ENCODE peak calls at places on chromosomes 1 and 21, in five cellular contexts. H, X, Y, V and E are unnamed samples.

GRCh38 chr21:25759573-25759972 is 24.8 kb downstream of the GABPA start:
- DNase-seq in V (no peak), Y (no peak), X (no peak), H (no peak), E (no peak)

GRCh38 chr1:204435886-204436271 is 24.3 kb upstream of the PPP1R15B start:
- DNase-seq in H (no peak), X (no peak), Y (no peak), V (no peak), E (no peak)

GRCh38 chr1:207938016-207938415 is 27.1 kb upstream of the CD34 start:
- DNase-seq in X (no peak), H (no peak), V (peak; percentile 13), Y (no peak), E (no peak)

GRCh38 chr1:244863491-244864252 is 671 bp downstream of the HNRNPU start:
- DNase-seq in V (no peak), H (no peak), Y (no peak), X (no peak), E (no peak)

GRCh38 chr1:89254658-89255287 is 17.9 kb downstream of the GBP5 start:
- DNase-seq in V (peak; percentile 92), Y (no peak), H (no peak), X (no peak), E (peak; percentile 27)

GRCh38 chr1:29630756-29631155 is 394.4 kb downstream of the PTPRU start:
- DNase-seq in V (no peak), Y (no peak), X (no peak), H (no peak), E (no peak)

GRCh38 chr1:156244126-156244525 is 2.1 kb downstream of the BGLAP start:
- DNase-seq in V (no peak), X (no peak), H (no peak), Y (no peak), E (no peak)

GRCh38 chr1:181015258-181015630 is 7.4 kb downstream of the STX6 start:
- DNase-seq in Y (no peak), H (no peak), V (no peak), X (no peak), E (no peak)

GRCh38 chr1:230977781-230978490 is 725 bp downstream of the TTC13 start:
- DNase-seq in X (no peak), Y (peak; percentile 19), V (peak; percentile 93), H (peak; percentile 8), E (peak; percentile 86)

GRCh38 chr1:21647431-21648373 is 21.5 kb downstream of the RAP1GAP start:
- DNase-seq in V (no peak), H (no peak), X (no peak), Y (no peak), E (no peak)

GRCh38 chr21:34351786-34352241 is 12.0 kb upstream of the KCNE2 start:
- DNase-seq in H (no peak), X (no peak), V (peak; percentile 90), Y (no peak), E (peak; percentile 79)

GRCh38 chr1:6675936-6676335 is 25.7 kb downstream of the DNAJC11 start:
- DNase-seq in V (no peak), H (no peak), X (no peak), Y (no peak), E (no peak)

GRCh38 chr21:37335053-37335452 is 31.5 kb upstream of the DYRK1A start:
- DNase-seq in Y (no peak), V (no peak), X (no peak), H (no peak), E (no peak)

GRCh38 chr1:93617670-93618488 is 63.8 kb downstream of the BCAR3 start:
- DNase-seq in H (no peak), X (peak; percentile 50), Y (no peak), V (peak; percentile 33), E (no peak)

GRCh38 chr21:44765231-44766013 is 36.2 kb downstream of the UBE2G2 start:
- DNase-seq in V (peak; percentile 44), H (peak; percentile 24), Y (peak; percentile 11), X (no peak), E (no peak)